ENCODE peak calls at places on chromosomes 4 and X, in six cellular contexts. One of them, this sample, is unnamed.

GRCh38 chrX:150692837-150693781 is at the start of gene MTMR1:
- DNase-seq in WTC11: no peak
- DNase-seq in lower lobe of right lung: peak
- DNase-seq in activated CD4-positive, alpha-beta T cell treated with anti-CD3 and anti-CD28 coated beads, Interleukin-2, amount 50 U/mL, for 1 hour: peak
- DNase-seq in AG09319: no peak
- DNase-seq in activated T-helper 1 cell treated with anti-CD3 and anti-CD28 coated beads, Interleukin-12 subunit alpha, Interleukin-12 subunit beta, Interleukin-2, Interleukin-4 antibody, amounts not matched to agents 30 ng/mL and 10 ng/mL and 1 ng/mL, durations not matched to agents 14 hours and 24 hours and 36 hours: no peak
- DNase-seq in this sample: no peak

GRCh38 chr4:185219551-185220344 is 10.3 kb downstream of the SNX25 start:
- DNase-seq in WTC11: no peak
- DNase-seq in lower lobe of right lung: no peak
- DNase-seq in activated CD4-positive, alpha-beta T cell treated with anti-CD3 and anti-CD28 coated beads, Interleukin-2, amount 50 U/mL, for 1 hour: no peak
- DNase-seq in AG09319: no peak
- DNase-seq in activated T-helper 1 cell treated with anti-CD3 and anti-CD28 coated beads, Interleukin-12 subunit alpha, Interleukin-12 subunit beta, Interleukin-2, Interleukin-4 antibody, amounts not matched to agents 30 ng/mL and 10 ng/mL and 1 ng/mL, durations not matched to agents 14 hours and 24 hours and 36 hours: no peak
- DNase-seq in this sample: no peak

GRCh38 chrX:39336709-39337294 is 535.5 kb downstream of the MID1IP1 start:
- DNase-seq in WTC11: no peak
- DNase-seq in lower lobe of right lung: no peak
- DNase-seq in activated CD4-positive, alpha-beta T cell treated with anti-CD3 and anti-CD28 coated beads, Interleukin-2, amount 50 U/mL, for 1 hour: no peak
- DNase-seq in AG09319: no peak
- DNase-seq in activated T-helper 1 cell treated with anti-CD3 and anti-CD28 coated beads, Interleukin-12 subunit alpha, Interleukin-12 subunit beta, Interleukin-2, Interleukin-4 antibody, amounts not matched to agents 30 ng/mL and 10 ng/mL and 1 ng/mL, durations not matched to agents 14 hours and 24 hours and 36 hours: peak
- DNase-seq in this sample: no peak

GRCh38 chr4:124713213-124713592 is 671 bp upstream of the ANKRD50 start:
- DNase-seq in WTC11: peak
- DNase-seq in lower lobe of right lung: peak
- DNase-seq in activated CD4-positive, alpha-beta T cell treated with anti-CD3 and anti-CD28 coated beads, Interleukin-2, amount 50 U/mL, for 1 hour: no peak
- DNase-seq in AG09319: peak
- DNase-seq in activated T-helper 1 cell treated with anti-CD3 and anti-CD28 coated beads, Interleukin-12 subunit alpha, Interleukin-12 subunit beta, Interleukin-2, Interleukin-4 antibody, amounts not matched to agents 30 ng/mL and 10 ng/mL and 1 ng/mL, durations not matched to agents 14 hours and 24 hours and 36 hours: no peak
- DNase-seq in this sample: peak

GRCh38 chr4:8297141-8297601 is 27.6 kb downstream of the HTRA3 start:
- DNase-seq in WTC11: peak
- DNase-seq in lower lobe of right lung: peak
- DNase-seq in activated CD4-positive, alpha-beta T cell treated with anti-CD3 and anti-CD28 coated beads, Interleukin-2, amount 50 U/mL, for 1 hour: no peak
- DNase-seq in AG09319: no peak
- DNase-seq in activated T-helper 1 cell treated with anti-CD3 and anti-CD28 coated beads, Interleukin-12 subunit alpha, Interleukin-12 subunit beta, Interleukin-2, Interleukin-4 antibody, amounts not matched to agents 30 ng/mL and 10 ng/mL and 1 ng/mL, durations not matched to agents 14 hours and 24 hours and 36 hours: no peak
- DNase-seq in this sample: no peak

GRCh38 chr4:71110499-71110898 is 117.0 kb downstream of the DCK start:
- DNase-seq in WTC11: no peak
- DNase-seq in lower lobe of right lung: no peak
- DNase-seq in activated CD4-positive, alpha-beta T cell treated with anti-CD3 and anti-CD28 coated beads, Interleukin-2, amount 50 U/mL, for 1 hour: no peak
- DNase-seq in AG09319: no peak
- DNase-seq in activated T-helper 1 cell treated with anti-CD3 and anti-CD28 coated beads, Interleukin-12 subunit alpha, Interleukin-12 subunit beta, Interleukin-2, Interleukin-4 antibody, amounts not matched to agents 30 ng/mL and 10 ng/mL and 1 ng/mL, durations not matched to agents 14 hours and 24 hours and 36 hours: no peak
- DNase-seq in this sample: no peak

GRCh38 chr4:61204353-61204752 is 4.2 kb downstream of the ADGRL3 start:
- DNase-seq in WTC11: no peak
- DNase-seq in lower lobe of right lung: no peak
- DNase-seq in activated CD4-positive, alpha-beta T cell treated with anti-CD3 and anti-CD28 coated beads, Interleukin-2, amount 50 U/mL, for 1 hour: no peak
- DNase-seq in AG09319: no peak
- DNase-seq in activated T-helper 1 cell treated with anti-CD3 and anti-CD28 coated beads, Interleukin-12 subunit alpha, Interleukin-12 subunit beta, Interleukin-2, Interleukin-4 antibody, amounts not matched to agents 30 ng/mL and 10 ng/mL and 1 ng/mL, durations not matched to agents 14 hours and 24 hours and 36 hours: no peak
- DNase-seq in this sample: no peak

GRCh38 chr4:122652379-122652778 is 31.5 kb upstream of the IL21 start:
- DNase-seq in WTC11: peak
- DNase-seq in lower lobe of right lung: no peak
- DNase-seq in activated CD4-positive, alpha-beta T cell treated with anti-CD3 and anti-CD28 coated beads, Interleukin-2, amount 50 U/mL, for 1 hour: peak
- DNase-seq in AG09319: peak
- DNase-seq in activated T-helper 1 cell treated with anti-CD3 and anti-CD28 coated beads, Interleukin-12 subunit alpha, Interleukin-12 subunit beta, Interleukin-2, Interleukin-4 antibody, amounts not matched to agents 30 ng/mL and 10 ng/mL and 1 ng/mL, durations not matched to agents 14 hours and 24 hours and 36 hours: peak
- DNase-seq in this sample: no peak

GRCh38 chr4:122117743-122118142 is 34.4 kb upstream of the BLTP1 start:
- DNase-seq in WTC11: no peak
- DNase-seq in lower lobe of right lung: no peak
- DNase-seq in activated CD4-positive, alpha-beta T cell treated with anti-CD3 and anti-CD28 coated beads, Interleukin-2, amount 50 U/mL, for 1 hour: peak
- DNase-seq in AG09319: no peak
- DNase-seq in activated T-helper 1 cell treated with anti-CD3 and anti-CD28 coated beads, Interleukin-12 subunit alpha, Interleukin-12 subunit beta, Interleukin-2, Interleukin-4 antibody, amounts not matched to agents 30 ng/mL and 10 ng/mL and 1 ng/mL, durations not matched to agents 14 hours and 24 hours and 36 hours: no peak
- DNase-seq in this sample: no peak

GRCh38 chr4:151489462-151490203 is 80.7 kb downstream of the FHIP1A start:
- DNase-seq in WTC11: peak
- DNase-seq in lower lobe of right lung: peak
- DNase-seq in activated CD4-positive, alpha-beta T cell treated with anti-CD3 and anti-CD28 coated beads, Interleukin-2, amount 50 U/mL, for 1 hour: no peak
- DNase-seq in AG09319: no peak
- DNase-seq in activated T-helper 1 cell treated with anti-CD3 and anti-CD28 coated beads, Interleukin-12 subunit alpha, Interleukin-12 subunit beta, Interleukin-2, Interleukin-4 antibody, amounts not matched to agents 30 ng/mL and 10 ng/mL and 1 ng/mL, durations not matched to agents 14 hours and 24 hours and 36 hours: no peak
- DNase-seq in this sample: no peak

GRCh38 chrX:138775501-138775900 is 64.0 kb upstream of the FGF13 start:
- DNase-seq in WTC11: no peak
- DNase-seq in lower lobe of right lung: no peak
- DNase-seq in activated CD4-positive, alpha-beta T cell treated with anti-CD3 and anti-CD28 coated beads, Interleukin-2, amount 50 U/mL, for 1 hour: no peak
- DNase-seq in AG09319: peak
- DNase-seq in activated T-helper 1 cell treated with anti-CD3 and anti-CD28 coated beads, Interleukin-12 subunit alpha, Interleukin-12 subunit beta, Interleukin-2, Interleukin-4 antibody, amounts not matched to agents 30 ng/mL and 10 ng/mL and 1 ng/mL, durations not matched to agents 14 hours and 24 hours and 36 hours: no peak
- DNase-seq in this sample: no peak

GRCh38 chrX:724256-724655 is 93.7 kb downstream of the SHOX start:
- DNase-seq in WTC11: no peak
- DNase-seq in lower lobe of right lung: no peak
- DNase-seq in activated CD4-positive, alpha-beta T cell treated with anti-CD3 and anti-CD28 coated beads, Interleukin-2, amount 50 U/mL, for 1 hour: no peak
- DNase-seq in AG09319: no peak
- DNase-seq in activated T-helper 1 cell treated with anti-CD3 and anti-CD28 coated beads, Interleukin-12 subunit alpha, Interleukin-12 subunit beta, Interleukin-2, Interleukin-4 antibody, amounts not matched to agents 30 ng/mL and 10 ng/mL and 1 ng/mL, durations not matched to agents 14 hours and 24 hours and 36 hours: no peak
- DNase-seq in this sample: no peak

GRCh38 chr4:107330915-107331314 is 294.8 kb upstream of the DKK2 start:
- DNase-seq in WTC11: no peak
- DNase-seq in lower lobe of right lung: no peak
- DNase-seq in activated CD4-positive, alpha-beta T cell treated with anti-CD3 and anti-CD28 coated beads, Interleukin-2, amount 50 U/mL, for 1 hour: no peak
- DNase-seq in AG09319: no peak
- DNase-seq in activated T-helper 1 cell treated with anti-CD3 and anti-CD28 coated beads, Interleukin-12 subunit alpha, Interleukin-12 subunit beta, Interleukin-2, Interleukin-4 antibody, amounts not matched to agents 30 ng/mL and 10 ng/mL and 1 ng/mL, durations not matched to agents 14 hours and 24 hours and 36 hours: no peak
- DNase-seq in this sample: no peak

GRCh38 chr4:186651624-186652023 is 72.0 kb downstream of the FAT1 start:
- DNase-seq in WTC11: no peak
- DNase-seq in lower lobe of right lung: no peak
- DNase-seq in activated CD4-positive, alpha-beta T cell treated with anti-CD3 and anti-CD28 coated beads, Interleukin-2, amount 50 U/mL, for 1 hour: no peak
- DNase-seq in AG09319: no peak
- DNase-seq in activated T-helper 1 cell treated with anti-CD3 and anti-CD28 coated beads, Interleukin-12 subunit alpha, Interleukin-12 subunit beta, Interleukin-2, Interleukin-4 antibody, amounts not matched to agents 30 ng/mL and 10 ng/mL and 1 ng/mL, durations not matched to agents 14 hours and 24 hours and 36 hours: no peak
- DNase-seq in this sample: no peak

GRCh38 chr4:37073226-37073840 is 171.2 kb upstream of the NWD2 start:
- DNase-seq in WTC11: no peak
- DNase-seq in lower lobe of right lung: no peak
- DNase-seq in activated CD4-positive, alpha-beta T cell treated with anti-CD3 and anti-CD28 coated beads, Interleukin-2, amount 50 U/mL, for 1 hour: no peak
- DNase-seq in AG09319: no peak
- DNase-seq in activated T-helper 1 cell treated with anti-CD3 and anti-CD28 coated beads, Interleukin-12 subunit alpha, Interleukin-12 subunit beta, Interleukin-2, Interleukin-4 antibody, amounts not matched to agents 30 ng/mL and 10 ng/mL and 1 ng/mL, durations not matched to agents 14 hours and 24 hours and 36 hours: no peak
- DNase-seq in this sample: no peak

GRCh38 chr4:114509340-114509739 is 89.3 kb upstream of the UGT8 start:
- DNase-seq in WTC11: no peak
- DNase-seq in lower lobe of right lung: no peak
- DNase-seq in activated CD4-positive, alpha-beta T cell treated with anti-CD3 and anti-CD28 coated beads, Interleukin-2, amount 50 U/mL, for 1 hour: no peak
- DNase-seq in AG09319: no peak
- DNase-seq in activated T-helper 1 cell treated with anti-CD3 and anti-CD28 coated beads, Interleukin-12 subunit alpha, Interleukin-12 subunit beta, Interleukin-2, Interleukin-4 antibody, amounts not matched to agents 30 ng/mL and 10 ng/mL and 1 ng/mL, durations not matched to agents 14 hours and 24 hours and 36 hours: no peak
- DNase-seq in this sample: no peak

GRCh38 chrX:103656623-103657022 is 27.8 kb downstream of the TCEAL1 start:
- DNase-seq in WTC11: no peak
- DNase-seq in lower lobe of right lung: no peak
- DNase-seq in activated CD4-positive, alpha-beta T cell treated with anti-CD3 and anti-CD28 coated beads, Interleukin-2, amount 50 U/mL, for 1 hour: no peak
- DNase-seq in AG09319: peak
- DNase-seq in activated T-helper 1 cell treated with anti-CD3 and anti-CD28 coated beads, Interleukin-12 subunit alpha, Interleukin-12 subunit beta, Interleukin-2, Interleukin-4 antibody, amounts not matched to agents 30 ng/mL and 10 ng/mL and 1 ng/mL, durations not matched to agents 14 hours and 24 hours and 36 hours: no peak
- DNase-seq in this sample: peak

GRCh38 chr4:102478186-102478585 is 23.0 kb upstream of the NFKB1 start:
- DNase-seq in WTC11: peak
- DNase-seq in lower lobe of right lung: no peak
- DNase-seq in activated CD4-positive, alpha-beta T cell treated with anti-CD3 and anti-CD28 coated beads, Interleukin-2, amount 50 U/mL, for 1 hour: no peak
- DNase-seq in AG09319: no peak
- DNase-seq in activated T-helper 1 cell treated with anti-CD3 and anti-CD28 coated beads, Interleukin-12 subunit alpha, Interleukin-12 subunit beta, Interleukin-2, Interleukin-4 antibody, amounts not matched to agents 30 ng/mL and 10 ng/mL and 1 ng/mL, durations not matched to agents 14 hours and 24 hours and 36 hours: no peak
- DNase-seq in this sample: no peak

GRCh38 chr4:2830632-2831610 is 12.7 kb upstream of the ADD1 start:
- DNase-seq in WTC11: no peak
- DNase-seq in lower lobe of right lung: peak
- DNase-seq in activated CD4-positive, alpha-beta T cell treated with anti-CD3 and anti-CD28 coated beads, Interleukin-2, amount 50 U/mL, for 1 hour: no peak
- DNase-seq in AG09319: no peak
- DNase-seq in activated T-helper 1 cell treated with anti-CD3 and anti-CD28 coated beads, Interleukin-12 subunit alpha, Interleukin-12 subunit beta, Interleukin-2, Interleukin-4 antibody, amounts not matched to agents 30 ng/mL and 10 ng/mL and 1 ng/mL, durations not matched to agents 14 hours and 24 hours and 36 hours: no peak
- DNase-seq in this sample: peak

GRCh38 chr4:2254665-2255500 is 7.0 kb downstream of the MXD4 start:
- DNase-seq in WTC11: peak
- DNase-seq in lower lobe of right lung: peak
- DNase-seq in activated CD4-positive, alpha-beta T cell treated with anti-CD3 and anti-CD28 coated beads, Interleukin-2, amount 50 U/mL, for 1 hour: no peak
- DNase-seq in AG09319: no peak
- DNase-seq in activated T-helper 1 cell treated with anti-CD3 and anti-CD28 coated beads, Interleukin-12 subunit alpha, Interleukin-12 subunit beta, Interleukin-2, Interleukin-4 antibody, amounts not matched to agents 30 ng/mL and 10 ng/mL and 1 ng/mL, durations not matched to agents 14 hours and 24 hours and 36 hours: no peak
- DNase-seq in this sample: peak

GRCh38 chr4:2886622-2887021 is 43.0 kb downstream of the ADD1 start:
- DNase-seq in WTC11: no peak
- DNase-seq in lower lobe of right lung: no peak
- DNase-seq in activated CD4-positive, alpha-beta T cell treated with anti-CD3 and anti-CD28 coated beads, Interleukin-2, amount 50 U/mL, for 1 hour: no peak
- DNase-seq in AG09319: no peak
- DNase-seq in activated T-helper 1 cell treated with anti-CD3 and anti-CD28 coated beads, Interleukin-12 subunit alpha, Interleukin-12 subunit beta, Interleukin-2, Interleukin-4 antibody, amounts not matched to agents 30 ng/mL and 10 ng/mL and 1 ng/mL, durations not matched to agents 14 hours and 24 hours and 36 hours: no peak
- DNase-seq in this sample: no peak

GRCh38 chr4:38162240-38162784 is 202.1 kb downstream of the PTTG2 start:
- DNase-seq in WTC11: no peak
- DNase-seq in lower lobe of right lung: no peak
- DNase-seq in activated CD4-positive, alpha-beta T cell treated with anti-CD3 and anti-CD28 coated beads, Interleukin-2, amount 50 U/mL, for 1 hour: no peak
- DNase-seq in AG09319: peak
- DNase-seq in activated T-helper 1 cell treated with anti-CD3 and anti-CD28 coated beads, Interleukin-12 subunit alpha, Interleukin-12 subunit beta, Interleukin-2, Interleukin-4 antibody, amounts not matched to agents 30 ng/mL and 10 ng/mL and 1 ng/mL, durations not matched to agents 14 hours and 24 hours and 36 hours: no peak
- DNase-seq in this sample: peak

GRCh38 chr4:89071311-89071710 is 14.3 kb upstream of the FAM13A start:
- DNase-seq in WTC11: no peak
- DNase-seq in lower lobe of right lung: no peak
- DNase-seq in activated CD4-positive, alpha-beta T cell treated with anti-CD3 and anti-CD28 coated beads, Interleukin-2, amount 50 U/mL, for 1 hour: no peak
- DNase-seq in AG09319: no peak
- DNase-seq in activated T-helper 1 cell treated with anti-CD3 and anti-CD28 coated beads, Interleukin-12 subunit alpha, Interleukin-12 subunit beta, Interleukin-2, Interleukin-4 antibody, amounts not matched to agents 30 ng/mL and 10 ng/mL and 1 ng/mL, durations not matched to agents 14 hours and 24 hours and 36 hours: no peak
- DNase-seq in this sample: no peak

GRCh38 chrX:64205441-64205734 is at the start of gene AMER1:
- DNase-seq in WTC11: no peak
- DNase-seq in lower lobe of right lung: no peak
- DNase-seq in activated CD4-positive, alpha-beta T cell treated with anti-CD3 and anti-CD28 coated beads, Interleukin-2, amount 50 U/mL, for 1 hour: no peak
- DNase-seq in AG09319: no peak
- DNase-seq in activated T-helper 1 cell treated with anti-CD3 and anti-CD28 coated beads, Interleukin-12 subunit alpha, Interleukin-12 subunit beta, Interleukin-2, Interleukin-4 antibody, amounts not matched to agents 30 ng/mL and 10 ng/mL and 1 ng/mL, durations not matched to agents 14 hours and 24 hours and 36 hours: no peak
- DNase-seq in this sample: no peak

GRCh38 chr4:10048931-10049655 is 27.8 kb upstream of the SLC2A9 start:
- DNase-seq in WTC11: no peak
- DNase-seq in lower lobe of right lung: no peak
- DNase-seq in activated CD4-positive, alpha-beta T cell treated with anti-CD3 and anti-CD28 coated beads, Interleukin-2, amount 50 U/mL, for 1 hour: no peak
- DNase-seq in AG09319: no peak
- DNase-seq in activated T-helper 1 cell treated with anti-CD3 and anti-CD28 coated beads, Interleukin-12 subunit alpha, Interleukin-12 subunit beta, Interleukin-2, Interleukin-4 antibody, amounts not matched to agents 30 ng/mL and 10 ng/mL and 1 ng/mL, durations not matched to agents 14 hours and 24 hours and 36 hours: no peak
- DNase-seq in this sample: no peak

GRCh38 chr4:113145519-113146291 is 96.3 kb downstream of the ANK2 start:
- DNase-seq in WTC11: peak
- DNase-seq in lower lobe of right lung: no peak
- DNase-seq in activated CD4-positive, alpha-beta T cell treated with anti-CD3 and anti-CD28 coated beads, Interleukin-2, amount 50 U/mL, for 1 hour: no peak
- DNase-seq in AG09319: no peak
- DNase-seq in activated T-helper 1 cell treated with anti-CD3 and anti-CD28 coated beads, Interleukin-12 subunit alpha, Interleukin-12 subunit beta, Interleukin-2, Interleukin-4 antibody, amounts not matched to agents 30 ng/mL and 10 ng/mL and 1 ng/mL, durations not matched to agents 14 hours and 24 hours and 36 hours: no peak
- DNase-seq in this sample: no peak

GRCh38 chr4:26912069-26912468 is 51.4 kb downstream of the STIM2 start:
- DNase-seq in WTC11: no peak
- DNase-seq in lower lobe of right lung: no peak
- DNase-seq in activated CD4-positive, alpha-beta T cell treated with anti-CD3 and anti-CD28 coated beads, Interleukin-2, amount 50 U/mL, for 1 hour: no peak
- DNase-seq in AG09319: no peak
- DNase-seq in activated T-helper 1 cell treated with anti-CD3 and anti-CD28 coated beads, Interleukin-12 subunit alpha, Interleukin-12 subunit beta, Interleukin-2, Interleukin-4 antibody, amounts not matched to agents 30 ng/mL and 10 ng/mL and 1 ng/mL, durations not matched to agents 14 hours and 24 hours and 36 hours: no peak
- DNase-seq in this sample: no peak

GRCh38 chr4:101785476-101785875 is 5.1 kb upstream of the BANK1 start:
- DNase-seq in WTC11: no peak
- DNase-seq in lower lobe of right lung: no peak
- DNase-seq in activated CD4-positive, alpha-beta T cell treated with anti-CD3 and anti-CD28 coated beads, Interleukin-2, amount 50 U/mL, for 1 hour: no peak
- DNase-seq in AG09319: no peak
- DNase-seq in activated T-helper 1 cell treated with anti-CD3 and anti-CD28 coated beads, Interleukin-12 subunit alpha, Interleukin-12 subunit beta, Interleukin-2, Interleukin-4 antibody, amounts not matched to agents 30 ng/mL and 10 ng/mL and 1 ng/mL, durations not matched to agents 14 hours and 24 hours and 36 hours: no peak
- DNase-seq in this sample: no peak

GRCh38 chr4:84895283-84895682 is 71.2 kb downstream of the WDFY3 start:
- DNase-seq in WTC11: no peak
- DNase-seq in lower lobe of right lung: no peak
- DNase-seq in activated CD4-positive, alpha-beta T cell treated with anti-CD3 and anti-CD28 coated beads, Interleukin-2, amount 50 U/mL, for 1 hour: no peak
- DNase-seq in AG09319: no peak
- DNase-seq in activated T-helper 1 cell treated with anti-CD3 and anti-CD28 coated beads, Interleukin-12 subunit alpha, Interleukin-12 subunit beta, Interleukin-2, Interleukin-4 antibody, amounts not matched to agents 30 ng/mL and 10 ng/mL and 1 ng/mL, durations not matched to agents 14 hours and 24 hours and 36 hours: no peak
- DNase-seq in this sample: no peak

GRCh38 chr4:152342293-152342692 is 193.6 kb downstream of the FBXW7 start:
- DNase-seq in WTC11: no peak
- DNase-seq in lower lobe of right lung: no peak
- DNase-seq in activated CD4-positive, alpha-beta T cell treated with anti-CD3 and anti-CD28 coated beads, Interleukin-2, amount 50 U/mL, for 1 hour: no peak
- DNase-seq in AG09319: no peak
- DNase-seq in activated T-helper 1 cell treated with anti-CD3 and anti-CD28 coated beads, Interleukin-12 subunit alpha, Interleukin-12 subunit beta, Interleukin-2, Interleukin-4 antibody, amounts not matched to agents 30 ng/mL and 10 ng/mL and 1 ng/mL, durations not matched to agents 14 hours and 24 hours and 36 hours: no peak
- DNase-seq in this sample: no peak

GRCh38 chrX:48569958-48570357 is 4.3 kb upstream of the RBM3 start:
- DNase-seq in WTC11: no peak
- DNase-seq in lower lobe of right lung: no peak
- DNase-seq in activated CD4-positive, alpha-beta T cell treated with anti-CD3 and anti-CD28 coated beads, Interleukin-2, amount 50 U/mL, for 1 hour: no peak
- DNase-seq in AG09319: no peak
- DNase-seq in activated T-helper 1 cell treated with anti-CD3 and anti-CD28 coated beads, Interleukin-12 subunit alpha, Interleukin-12 subunit beta, Interleukin-2, Interleukin-4 antibody, amounts not matched to agents 30 ng/mL and 10 ng/mL and 1 ng/mL, durations not matched to agents 14 hours and 24 hours and 36 hours: no peak
- DNase-seq in this sample: no peak

GRCh38 chrX:118644378-118644777 is 83.0 kb upstream of the IL13RA1 start:
- DNase-seq in WTC11: no peak
- DNase-seq in lower lobe of right lung: no peak
- DNase-seq in activated CD4-positive, alpha-beta T cell treated with anti-CD3 and anti-CD28 coated beads, Interleukin-2, amount 50 U/mL, for 1 hour: no peak
- DNase-seq in AG09319: no peak
- DNase-seq in activated T-helper 1 cell treated with anti-CD3 and anti-CD28 coated beads, Interleukin-12 subunit alpha, Interleukin-12 subunit beta, Interleukin-2, Interleukin-4 antibody, amounts not matched to agents 30 ng/mL and 10 ng/mL and 1 ng/mL, durations not matched to agents 14 hours and 24 hours and 36 hours: no peak
- DNase-seq in this sample: no peak

GRCh38 chrX:51568586-51568985 is 50.1 kb downstream of the CENPVL3 start:
- DNase-seq in WTC11: no peak
- DNase-seq in lower lobe of right lung: no peak
- DNase-seq in activated CD4-positive, alpha-beta T cell treated with anti-CD3 and anti-CD28 coated beads, Interleukin-2, amount 50 U/mL, for 1 hour: no peak
- DNase-seq in AG09319: no peak
- DNase-seq in activated T-helper 1 cell treated with anti-CD3 and anti-CD28 coated beads, Interleukin-12 subunit alpha, Interleukin-12 subunit beta, Interleukin-2, Interleukin-4 antibody, amounts not matched to agents 30 ng/mL and 10 ng/mL and 1 ng/mL, durations not matched to agents 14 hours and 24 hours and 36 hours: no peak
- DNase-seq in this sample: no peak

GRCh38 chr4:165190591-165191212 is 16.7 kb upstream of the KLHL2 start:
- DNase-seq in WTC11: no peak
- DNase-seq in lower lobe of right lung: no peak
- DNase-seq in activated CD4-positive, alpha-beta T cell treated with anti-CD3 and anti-CD28 coated beads, Interleukin-2, amount 50 U/mL, for 1 hour: no peak
- DNase-seq in AG09319: no peak
- DNase-seq in activated T-helper 1 cell treated with anti-CD3 and anti-CD28 coated beads, Interleukin-12 subunit alpha, Interleukin-12 subunit beta, Interleukin-2, Interleukin-4 antibody, amounts not matched to agents 30 ng/mL and 10 ng/mL and 1 ng/mL, durations not matched to agents 14 hours and 24 hours and 36 hours: no peak
- DNase-seq in this sample: no peak

GRCh38 chr4:124754671-124755070 is 42.1 kb upstream of the ANKRD50 start:
- DNase-seq in WTC11: no peak
- DNase-seq in lower lobe of right lung: no peak
- DNase-seq in activated CD4-positive, alpha-beta T cell treated with anti-CD3 and anti-CD28 coated beads, Interleukin-2, amount 50 U/mL, for 1 hour: no peak
- DNase-seq in AG09319: no peak
- DNase-seq in activated T-helper 1 cell treated with anti-CD3 and anti-CD28 coated beads, Interleukin-12 subunit alpha, Interleukin-12 subunit beta, Interleukin-2, Interleukin-4 antibody, amounts not matched to agents 30 ng/mL and 10 ng/mL and 1 ng/mL, durations not matched to agents 14 hours and 24 hours and 36 hours: no peak
- DNase-seq in this sample: no peak

This sample was measured in RWPE2.